ENCODE peak calls at places on chromosome X, in six cellular contexts. T is GM13977, L is GM13976, H is psoas muscle, E is left ventricle myocardium inferior, Z is OCI-LY7. O is an unnamed sample.

GRCh38 chrX:40007136-40007535 is 90.6 kb downstream of the BCOR start:
- DNase-seq in T (no peak), L (no peak), H (no peak), E (no peak), Z (no peak), O (no peak)

GRCh38 chrX:27838176-27838575 is 30.4 kb downstream of the MAGEB10 start:
- DNase-seq in T (no peak), L (no peak), H (no peak), E (no peak), Z (no peak), O (no peak)

GRCh38 chrX:3549442-3549875 is 164.0 kb downstream of the PRKX start:
- DNase-seq in T (no peak), L (no peak), H (no peak), E (peak; percentile 13), Z (no peak), O (no peak)

GRCh38 chrX:153653556-153653955 is 6.6 kb downstream of the DUSP9 start:
- DNase-seq in T (no peak), L (no peak), H (no peak), E (no peak), Z (no peak), O (no peak)

GRCh38 chrX:49269768-49270248 is at the start of gene PPP1R3F:
- DNase-seq in T (no peak), L (peak; percentile 50), H (peak; percentile 65), E (no peak), Z (no peak), O (no peak)

GRCh38 chrX:3713225-3713936 is at the start of gene PRKX:
- DNase-seq in T (peak; percentile 94), L (peak; percentile 88), H (peak; percentile 75), E (peak; percentile 49), Z (peak; percentile 74), O (no peak)

GRCh38 chrX:110284159-110284558 is 33.7 kb downstream of the AMMECR1 start:
- DNase-seq in T (no peak), L (no peak), H (no peak), E (no peak), Z (no peak), O (peak; percentile 39)

GRCh38 chrX:10496345-10496965 is 123.9 kb downstream of the MID1 start:
- DNase-seq in T (no peak), L (no peak), H (no peak), E (no peak), Z (no peak), O (no peak)

GRCh38 chrX:39642071-39642470 is 455.7 kb downstream of the BCOR start:
- DNase-seq in T (no peak), L (no peak), H (no peak), E (peak; percentile 20), Z (no peak), O (no peak)

GRCh38 chrX:121571333-121571732 is 523.9 kb downstream of the GLUD2 start:
- DNase-seq in T (no peak), L (no peak), H (no peak), E (no peak), Z (peak; percentile 0), O (no peak)
- TF ChIP-seq CTCF in T (peak; percentile 15), L (no peak), H (no peak), E (no peak), Z (peak; percentile 32), O (no peak)

GRCh38 chrX:102154218-102154860 is 1.4 kb downstream of the BEX5 start:
- DNase-seq in T (no peak), L (no peak), H (no peak), E (no peak), Z (no peak), O (no peak)
- TF ChIP-seq CTCF in T (peak; percentile 17), L (no peak), H (no peak), E (peak; percentile 28), Z (peak; percentile 43), O (no peak)

GRCh38 chrX:79413009-79413408 is 45.9 kb upstream of the ITM2A start:
- DNase-seq in T (peak; percentile 13), L (peak; percentile 15), H (no peak), E (no peak), Z (peak; percentile 5), O (no peak)
- TF ChIP-seq CTCF in T (peak; percentile 48), L (peak; percentile 16), H (peak; percentile 34), E (peak; percentile 53), Z (peak; percentile 68), O (peak; percentile 38)

GRCh38 chrX:8673211-8673610 is 58.7 kb downstream of the ANOS1 start:
- DNase-seq in T (no peak), L (no peak), H (no peak), E (no peak), Z (no peak), O (no peak)

GRCh38 chrX:8668797-8669196 is 63.1 kb downstream of the ANOS1 start:
- DNase-seq in T (no peak), L (no peak), H (peak; percentile 67), E (no peak), Z (no peak), O (no peak)

DNA sequence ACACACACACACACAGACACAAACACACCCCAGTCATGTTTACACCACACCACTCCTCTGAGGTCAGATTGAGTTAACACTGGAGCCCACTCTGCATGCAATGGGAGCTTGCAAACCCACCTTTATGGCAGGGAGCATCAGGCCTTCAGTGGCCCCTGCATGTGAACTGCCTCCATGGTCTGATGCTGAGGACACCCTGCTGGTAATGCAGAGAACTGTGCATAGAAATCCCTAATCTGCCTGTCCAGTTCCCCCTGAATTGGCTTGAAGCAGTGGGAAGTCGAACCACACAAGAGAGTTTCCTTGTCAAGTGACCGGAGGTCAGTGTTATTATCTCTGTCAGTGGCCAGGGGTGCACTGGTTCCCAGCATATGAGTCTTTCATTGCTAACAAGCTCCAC is 59.8 kb downstream of the ANOS1 start:
- DNase-seq in T (no peak), L (no peak), H (no peak), E (no peak), Z (no peak), O (no peak)
- TF ChIP-seq CTCF in T (no peak), L (no peak), H (no peak), E (no peak), Z (no peak), O (no peak)

DNA sequence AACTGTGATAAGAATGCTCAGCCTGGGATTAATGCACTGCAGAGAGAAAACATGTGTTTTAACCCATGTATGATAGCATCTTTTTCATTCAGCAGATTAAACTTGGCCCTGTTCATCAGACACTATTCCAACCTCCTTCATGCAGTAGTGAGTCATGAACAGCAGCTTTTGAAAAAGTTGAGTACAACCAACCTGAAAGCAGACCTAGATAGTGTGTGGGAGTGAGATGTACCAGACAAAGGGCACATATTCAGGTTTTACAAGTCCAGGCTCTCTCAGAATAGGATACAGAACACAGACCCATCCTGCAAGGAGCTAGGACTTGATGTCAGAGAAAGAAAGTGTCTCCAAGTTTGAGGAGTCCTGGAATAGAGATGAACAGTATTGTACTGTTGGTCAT is 237.3 kb upstream of the STS start:
- DNase-seq in T (no peak), L (no peak), H (no peak), E (no peak), Z (no peak), O (no peak)
- TF ChIP-seq CTCF in T (no peak), L (no peak), H (no peak), E (no peak), Z (no peak), O (no peak)

DNA sequence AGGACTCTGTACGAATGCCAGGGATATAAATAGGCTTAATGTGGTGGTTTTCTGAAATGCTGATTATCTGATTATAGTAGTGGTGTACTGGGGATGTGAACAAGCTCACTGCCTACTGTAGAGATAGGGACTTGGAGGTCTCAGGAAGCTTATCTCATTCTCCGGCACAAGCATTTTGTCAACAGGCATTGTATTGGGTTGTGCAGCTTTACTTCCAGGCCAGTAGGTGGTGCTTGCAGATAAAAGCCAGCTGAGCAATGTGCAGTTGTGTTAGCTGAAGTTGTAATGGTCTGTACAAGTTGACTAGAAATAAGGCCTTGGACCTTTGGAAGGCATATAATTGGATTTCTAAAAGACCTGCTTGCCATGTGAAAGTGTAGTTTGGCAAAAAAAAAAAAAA is 49.5 kb upstream of the TMLHE start:
- DNase-seq in T (no peak), L (no peak), H (no peak), E (no peak), Z (no peak), O (no peak)
- TF ChIP-seq CTCF in T (no peak), L (no peak), H (no peak), E (no peak), Z (peak; percentile 35), O (peak; percentile 9)

GRCh38 chrX:134764202-134764785 is 106.0 kb upstream of the PLAC1 start:
- DNase-seq in T (peak; percentile 35), L (peak; percentile 32), H (no peak), E (no peak), Z (peak; percentile 34), O (no peak)
- TF ChIP-seq CTCF in T (no peak), L (no peak), H (no peak), E (peak; percentile 12), Z (peak; percentile 71), O (no peak)

GRCh38 chrX:17052776-17053175 is 106.3 kb downstream of the REPS2 start:
- DNase-seq in T (no peak), L (no peak), H (no peak), E (no peak), Z (no peak), O (no peak)
- TF ChIP-seq CTCF in T (no peak), L (no peak), H (no peak), E (no peak), Z (no peak), O (no peak)

GRCh38 chrX:25021132-25021498 is 5.3 kb upstream of the ARX start:
- DNase-seq in T (no peak), L (no peak), H (no peak), E (no peak), Z (no peak), O (no peak)

GRCh38 chrX:25019707-25020390 is 4.1 kb upstream of the ARX start:
- DNase-seq in T (no peak), L (no peak), H (no peak), E (no peak), Z (no peak), O (no peak)

GRCh38 chrX:25020391-25021131 is 4.8 kb upstream of the ARX start:
- DNase-seq in T (peak; percentile 76), L (peak; percentile 74), H (peak; percentile 54), E (no peak), Z (peak; percentile 25), O (no peak)

GRCh38 chrX:25023908-25024307 is 8.1 kb upstream of the ARX start:
- DNase-seq in T (no peak), L (no peak), H (no peak), E (no peak), Z (no peak), O (no peak)

GRCh38 chrX:25022499-25023325 is 6.9 kb upstream of the ARX start:
- DNase-seq in T (no peak), L (no peak), H (no peak), E (no peak), Z (no peak), O (no peak)
- TF ChIP-seq CTCF in T (peak; percentile 40), L (no peak), H (no peak), E (no peak), Z (no peak), O (no peak)

DNA sequence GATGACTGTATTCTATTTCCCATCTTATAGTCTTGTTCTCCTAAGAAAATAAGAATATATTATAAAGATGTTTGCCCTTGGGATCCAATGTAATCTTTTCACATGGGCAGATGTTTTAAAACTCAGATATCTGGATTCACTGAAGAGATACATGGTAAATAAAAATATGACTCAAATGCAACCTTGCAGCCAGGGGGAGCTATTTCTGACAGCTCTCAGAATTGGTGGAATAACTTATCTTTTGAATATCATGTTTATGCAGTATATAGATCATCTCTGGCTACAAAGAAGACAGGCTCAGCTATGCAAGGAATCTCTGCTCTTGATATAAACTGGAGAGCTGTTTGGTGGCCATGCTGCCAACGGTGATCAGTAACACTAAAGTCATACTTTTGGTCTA is 274.7 kb downstream of the GLUD2 start:
- DNase-seq in T (no peak), L (no peak), H (no peak), E (no peak), Z (peak; percentile 4), O (no peak)
- TF ChIP-seq CTCF in T (peak; percentile 28), L (peak; percentile 11), H (no peak), E (no peak), Z (peak; percentile 72), O (peak; percentile 25)

O was measured in AG09319.